ENCODE peak calls at places on chromosomes 4 and X, in nine cellular contexts. J, V, O, T, F, B, A, U and S are unnamed samples.

GRCh38 chrX:109533631-109534030 is 3.0 kb upstream of the NXT2 start:
- ATAC-seq in J (peak; percentile 28), V (no peak), O (no peak), T (no peak), F (no peak), B (no peak), A (no peak), U (no peak), S (no peak)

GRCh38 chrX:1034717-1035116 is 177.7 kb downstream of the CRLF2 start:
- ATAC-seq in J (no peak), V (no peak), O (no peak), T (no peak), F (no peak), B (no peak), A (no peak), U (no peak), S (no peak)

GRCh38 chr4:139595989-139596679 is 40.1 kb upstream of the SETD7 start:
- ATAC-seq in J (no peak), V (no peak), O (no peak), T (no peak), F (no peak), B (peak; percentile 77), A (no peak), U (no peak), S (no peak)

GRCh38 chrX:13483773-13484172 is 85.6 kb upstream of the EGFL6 start:
- ATAC-seq in J (no peak), V (peak; percentile 93), O (peak; percentile 61), T (no peak), F (no peak), B (no peak), A (no peak), U (no peak), S (no peak)

GRCh38 chrX:21756785-21757529 is 959 bp downstream of the SMPX start:
- ATAC-seq in J (no peak), V (no peak), O (no peak), T (no peak), F (no peak), B (peak; percentile 88), A (no peak), U (no peak), S (no peak)

GRCh38 chrX:110420771-110421498 is 62.3 kb downstream of the RTL9 start:
- ATAC-seq in J (no peak), V (no peak), O (no peak), T (no peak), F (no peak), B (no peak), A (no peak), U (no peak), S (no peak)

GRCh38 chr4:7144374-7145290 is 47.7 kb upstream of the SORCS2 start:
- ATAC-seq in J (no peak), V (no peak), O (no peak), T (no peak), F (no peak), B (no peak), A (no peak), U (no peak), S (no peak)

GRCh38 chrX:79154612-79155358 is 10.3 kb downstream of the GPR174 start:
- ATAC-seq in J (peak; percentile 76), V (peak; percentile 27), O (no peak), T (peak; percentile 68), F (no peak), B (no peak), A (no peak), U (no peak), S (peak; percentile 72)

GRCh38 chr4:79281577-79282359 is 44.1 kb downstream of the NAA11 start:
- ATAC-seq in J (no peak), V (no peak), O (no peak), T (no peak), F (no peak), B (no peak), A (no peak), U (no peak), S (no peak)

GRCh38 chr4:38166082-38166481 is 205.9 kb downstream of the PTTG2 start:
- ATAC-seq in J (no peak), V (no peak), O (no peak), T (no peak), F (no peak), B (no peak), A (peak; percentile 72), U (no peak), S (no peak)

GRCh38 chrX:3697220-3697684 is 16.2 kb downstream of the PRKX start:
- ATAC-seq in J (no peak), V (peak; percentile 41), O (no peak), T (no peak), F (no peak), B (no peak), A (no peak), U (peak; percentile 64), S (no peak)

GRCh38 chr4:184250795-184251679 is 33.4 kb upstream of the ENPP6 start:
- ATAC-seq in J (peak; percentile 73), V (peak; percentile 89), O (peak; percentile 79), T (peak; percentile 45), F (peak; percentile 82), B (no peak), A (peak; percentile 78), U (peak; percentile 53), S (peak; percentile 53)

GRCh38 chr4:82362565-82362964 is 11.2 kb downstream of the HNRNPD start:
- ATAC-seq in J (peak; percentile 19), V (no peak), O (no peak), T (peak; percentile 48), F (no peak), B (no peak), A (no peak), U (no peak), S (peak; percentile 54)

GRCh38 chr4:2313366-2313765 is 51.5 kb upstream of the MXD4 start:
- ATAC-seq in J (no peak), V (no peak), O (no peak), T (no peak), F (no peak), B (no peak), A (no peak), U (no peak), S (no peak)

GRCh38 chr4:96354036-96354712 is 514.3 kb downstream of the PDHA2 start:
- ATAC-seq in J (no peak), V (no peak), O (no peak), T (no peak), F (no peak), B (no peak), A (no peak), U (peak; percentile 30), S (no peak)

GRCh38 chr4:184408021-184408710 is 66.2 kb downstream of the IRF2 start:
- ATAC-seq in J (peak; percentile 76), V (no peak), O (no peak), T (peak; percentile 41), F (no peak), B (no peak), A (no peak), U (no peak), S (peak; percentile 68)

GRCh38 chrX:10577863-10578262 is 42.5 kb downstream of the MID1 start:
- ATAC-seq in J (no peak), V (no peak), O (no peak), T (no peak), F (no peak), B (no peak), A (no peak), U (no peak), S (no peak)

GRCh38 chr4:101348367-101348827 is 1.1 kb upstream of the PPP3CA start:
- ATAC-seq in J (no peak), V (no peak), O (no peak), T (no peak), F (no peak), B (no peak), A (peak; percentile 1), U (no peak), S (no peak)

GRCh38 chr4:79237836-79238235 is 88.0 kb downstream of the NAA11 start:
- ATAC-seq in J (no peak), V (no peak), O (no peak), T (no peak), F (no peak), B (no peak), A (no peak), U (no peak), S (no peak)

GRCh38 chrX:386239-386767 is 404 bp downstream of the PPP2R3B start:
- ATAC-seq in J (peak; percentile 3), V (peak; percentile 22), O (peak; percentile 9), T (peak; percentile 29), F (peak; percentile 1), B (no peak), A (no peak), U (no peak), S (peak; percentile 25)

GRCh38 chrX:20352504-20352903 is 85.8 kb upstream of the RPS6KA3 start:
- ATAC-seq in J (peak; percentile 57), V (peak; percentile 26), O (no peak), T (peak; percentile 27), F (no peak), B (no peak), A (no peak), U (no peak), S (peak; percentile 27)

GRCh38 chr4:125796138-125796537 is 481.4 kb downstream of the FAT4 start:
- ATAC-seq in J (no peak), V (no peak), O (no peak), T (no peak), F (no peak), B (no peak), A (no peak), U (no peak), S (no peak)

GRCh38 chrX:19097553-19097952 is 24.7 kb downstream of the ADGRG2 start:
- ATAC-seq in J (no peak), V (no peak), O (no peak), T (no peak), F (no peak), B (no peak), A (no peak), U (no peak), S (no peak)

GRCh38 chr4:184776821-184777220 is 42.9 kb upstream of the CENPU start:
- ATAC-seq in J (no peak), V (no peak), O (no peak), T (no peak), F (no peak), B (no peak), A (no peak), U (no peak), S (no peak)

GRCh38 chr4:121784975-121785374 is 16.1 kb upstream of the EXOSC9 start:
- ATAC-seq in J (no peak), V (no peak), O (no peak), T (no peak), F (no peak), B (peak; percentile 71), A (peak; percentile 29), U (peak; percentile 79), S (no peak)

GRCh38 chrX:106378616-106379015 is 210.5 kb downstream of the PWWP3B start:
- ATAC-seq in J (no peak), V (peak; percentile 32), O (no peak), T (no peak), F (no peak), B (no peak), A (no peak), U (no peak), S (no peak)

GRCh38 chrX:12672362-12673106 is 118.7 kb upstream of the PRPS2 start:
- ATAC-seq in J (peak; percentile 91), V (no peak), O (no peak), T (peak; percentile 40), F (no peak), B (no peak), A (no peak), U (no peak), S (no peak)

GRCh38 chrX:12770440-12770839 is 20.8 kb upstream of the PRPS2 start:
- ATAC-seq in J (no peak), V (no peak), O (no peak), T (no peak), F (no peak), B (no peak), A (no peak), U (peak; percentile 75), S (no peak)

GRCh38 chr4:168604496-168605373 is 107.9 kb downstream of the PALLD start:
- ATAC-seq in J (no peak), V (no peak), O (no peak), T (no peak), F (no peak), B (peak; percentile 87), A (peak; percentile 74), U (peak; percentile 66), S (no peak)